ENCODE peak calls at places on chromosomes 16 and 17, in five cellular contexts. V is AG09319, R is GM10248, B is midbrain, P is NCI-H460. W is an unnamed sample.

GRCh38 chr17:79048826-79049755 is 25.1 kb downstream of the C1QTNF1 start:
- DNase-seq in V (no peak), R (peak), B (no peak), P (no peak), W (no peak)

GRCh38 chr17:67725232-67726206 is 7.8 kb downstream of the NOL11 start:
- DNase-seq in V (no peak), R (no peak), B (no peak), P (no peak), W (no peak)

GRCh38 chr17:44214896-44215295 is 4.6 kb downstream of the UBTF start:
- DNase-seq in V (no peak), R (no peak), B (no peak), P (no peak), W (no peak)

GRCh38 chr16:89044394-89045180 is 49.1 kb upstream of the ACSF3 start:
- DNase-seq in V (no peak), R (no peak), B (no peak), P (no peak), W (no peak)

GRCh38 chr17:76178124-76178523 is 37.1 kb upstream of the FOXJ1 start:
- DNase-seq in V (no peak), R (no peak), B (no peak), P (no peak), W (no peak)

GRCh38 chr17:29930399-29931010 is 477 bp upstream of the SSH2 start:
- DNase-seq in V (no peak), R (no peak), B (peak), P (no peak), W (no peak)

GRCh38 chr16:84604477-84605013 is 13.3 kb downstream of the COTL1 start:
- DNase-seq in V (no peak), R (no peak), B (no peak), P (no peak), W (no peak)

GRCh38 chr17:42553161-42553818 is 567 bp downstream of the HSD17B1 start:
- DNase-seq in V (no peak), R (no peak), B (no peak), P (no peak), W (no peak)

GRCh38 chr16:23072084-23072599 is 77.1 kb downstream of the USP31 start:
- DNase-seq in V (no peak), R (no peak), B (peak), P (peak), W (peak)

GRCh38 chr16:66553223-66553622 is 847 bp downstream of the CKLF start:
- DNase-seq in V (no peak), R (no peak), B (no peak), P (no peak), W (no peak)

GRCh38 chr17:69357701-69358100 is 30.8 kb upstream of the ABCA5 start:
- DNase-seq in V (no peak), R (no peak), B (no peak), P (no peak), W (no peak)

GRCh38 chr16:17448640-17449638 is 21.8 kb downstream of the XYLT1 start:
- DNase-seq in V (no peak), R (peak), B (no peak), P (peak), W (no peak)

GRCh38 chr16:15518412-15519351 is 84.3 kb downstream of the BMERB1 start:
- DNase-seq in V (peak), R (no peak), B (no peak), P (no peak), W (peak)

GRCh38 chr17:45270828-45271418 is 9.0 kb upstream of the SPATA32 start:
- DNase-seq in V (no peak), R (no peak), B (no peak), P (no peak), W (no peak)